ENCODE peak calls at places on chromosomes 12 and 14, in six cellular contexts. P is A549, O is IMR-90, V is neuronal stem cell, X is SJCRH30, I is psoas muscle. W is an unnamed sample.

GRCh38 chr12:121628037-121628436 is 1.7 kb downstream of the ORAI1 start:
- DNase-seq in P (no peak), O (no peak), V (no peak), X (no peak), I (no peak), W (no peak)

GRCh38 chr14:53663709-53664108 is 292.9 kb downstream of the BMP4 start:
- DNase-seq in P (peak; percentile 6), O (peak; percentile 9), V (peak; percentile 8), X (peak; percentile 77), I (peak; percentile 47), W (no peak)

GRCh38 chr12:124523071-124523470 is 44.3 kb downstream of the NCOR2 start:
- DNase-seq in P (no peak), O (no peak), V (no peak), X (no peak), I (peak; percentile 70), W (no peak)

GRCh38 chr12:40727774-40728483 is 35.7 kb downstream of the CNTN1 start:
- DNase-seq in P (peak; percentile 63), O (no peak), V (no peak), X (peak; percentile 52), I (no peak), W (no peak)

GRCh38 chr12:70604662-70605061 is 32.6 kb downstream of the PTPRB start:
- DNase-seq in P (no peak), O (no peak), V (no peak), X (no peak), I (no peak), W (no peak)

GRCh38 chr14:26730929-26731618 is 133.2 kb upstream of the NOVA1 start:
- DNase-seq in P (no peak), O (peak; percentile 3), V (peak; percentile 14), X (peak; percentile 36), I (peak; percentile 33), W (peak; percentile 27)

GRCh38 chr12:32804301-32804700 is 48.6 kb upstream of the YARS2 start:
- DNase-seq in P (no peak), O (no peak), V (no peak), X (no peak), I (no peak), W (no peak)

GRCh38 chr12:50065726-50066310 is 8.4 kb downstream of the ASIC1 start:
- DNase-seq in P (no peak), O (peak; percentile 34), V (no peak), X (no peak), I (no peak), W (no peak)

GRCh38 chr14:63563370-63564026 is 20.3 kb upstream of the PPP2R5E start:
- DNase-seq in P (no peak), O (peak; percentile 30), V (no peak), X (no peak), I (no peak), W (no peak)

GRCh38 chr12:99619389-99620158 is 28.0 kb upstream of the GARIN6 start:
- DNase-seq in P (no peak), O (peak; percentile 4), V (peak; percentile 18), X (peak; percentile 18), I (no peak), W (no peak)
- H3K9me3 ChIP-seq in P (peaks cover 24% of the 10 kb centered on the region), O (peaks cover 16% of the 10 kb centered on the region), V (peaks cover 5% of the 10 kb centered on the region), X (no peaks in the 10 kb centered on the region), I (peaks cover 6% of the 10 kb centered on the region), W (peaks cover 4% of the 10 kb centered on the region)

GRCh38 chr12:95073698-95074520 is 491 bp upstream of the NR2C1 start:
- DNase-seq in P (no peak), O (no peak), V (no peak), X (no peak), I (no peak), W (no peak)
- H3K4me3 ChIP-seq in P (peak overlapping the region; percentile 85), O (peak overlapping the region; percentile 98), V (peak overlapping the region; percentile 72), X (peak overlapping the region; percentile 92), I (peak overlapping the region; percentile 99), W (no peak overlapping the region)

GRCh38 chr14:106507354-106507753 is 981.0 kb downstream of the TMEM121 start:
- DNase-seq in P (no peak), O (no peak), V (no peak), X (no peak), I (no peak), W (no peak)
- H3K9me3 ChIP-seq in P (no peaks in the 10 kb centered on the region), O (peaks cover 26% of the 10 kb centered on the region), V (peaks cover 46% of the 10 kb centered on the region), X (no peaks in the 10 kb centered on the region), I (no peaks in the 10 kb centered on the region), W (no peaks in the 10 kb centered on the region)

DNA sequence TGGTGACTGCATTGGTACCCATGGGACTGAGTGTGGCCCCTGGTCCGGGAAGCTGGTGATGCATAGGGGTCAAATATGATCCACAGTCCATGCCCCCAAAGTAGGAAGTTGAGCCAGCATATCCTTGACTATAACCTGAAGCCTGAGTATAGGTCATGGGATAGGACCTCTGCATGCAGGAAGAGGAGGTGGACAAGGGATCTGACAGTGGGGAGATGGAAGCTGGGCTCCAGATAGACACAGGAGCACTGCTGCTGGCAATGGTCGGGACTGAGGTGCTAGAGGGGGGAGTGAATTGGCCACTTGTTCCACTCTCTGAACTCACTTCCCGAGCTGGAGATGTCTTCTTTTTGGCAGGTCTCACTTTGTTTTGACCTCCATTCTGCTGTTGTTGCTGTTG is 8.4 kb downstream of the OTX2 start:
- DNase-seq in P (no peak), O (no peak), V (no peak), X (no peak), I (no peak), W (no peak)
- H3K4me3 ChIP-seq in P (no peak overlapping the region), O (no peak overlapping the region), V (no peak overlapping the region), X (no peak overlapping the region), I (no peak overlapping the region), W (no peak overlapping the region)

DNA sequence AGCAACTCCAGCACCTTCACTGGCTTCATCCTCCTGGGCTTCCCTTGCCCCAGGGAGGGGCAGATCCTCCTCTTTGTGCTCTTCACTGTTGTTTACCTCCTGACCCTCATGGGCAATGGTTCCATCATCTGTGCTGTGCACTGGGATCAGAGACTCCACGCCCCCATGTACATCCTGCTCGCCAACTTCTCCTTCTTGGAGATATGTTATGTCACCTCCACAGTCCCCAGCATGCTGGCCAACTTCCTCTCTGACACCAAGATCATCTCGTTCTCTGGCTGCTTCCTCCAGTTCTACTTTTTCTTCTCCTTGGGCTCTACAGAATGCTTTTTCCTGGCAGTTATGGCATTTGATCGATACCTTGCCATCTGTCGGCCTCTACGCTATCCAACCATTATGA is 6.8 kb downstream of the OR11G2 start:
- DNase-seq in P (no peak), O (no peak), V (no peak), X (no peak), I (no peak), W (no peak)
- H3K9me3 ChIP-seq in P (no peaks in the 10 kb centered on the region), O (peaks cover 5% of the 10 kb centered on the region), V (peaks cover 21% of the 10 kb centered on the region), X (no peaks in the 10 kb centered on the region), I (no peaks in the 10 kb centered on the region), W (no peaks in the 10 kb centered on the region)

GRCh38 chr14:22895402-22895801 is 12.4 kb downstream of the REM2 start:
- DNase-seq in P (no peak), O (no peak), V (no peak), X (no peak), I (no peak), W (no peak)

GRCh38 chr14:22896760-22897159 is 13.7 kb downstream of the REM2 start:
- DNase-seq in P (no peak), O (no peak), V (no peak), X (no peak), I (no peak), W (no peak)

GRCh38 chr14:22898302-22898894 is 15.4 kb downstream of the REM2 start:
- DNase-seq in P (no peak), O (peak; percentile 88), V (no peak), X (no peak), I (no peak), W (peak; percentile 51)

GRCh38 chr14:22896351-22896750 is 13.3 kb downstream of the REM2 start:
- DNase-seq in P (no peak), O (no peak), V (no peak), X (no peak), I (no peak), W (no peak)

DNA sequence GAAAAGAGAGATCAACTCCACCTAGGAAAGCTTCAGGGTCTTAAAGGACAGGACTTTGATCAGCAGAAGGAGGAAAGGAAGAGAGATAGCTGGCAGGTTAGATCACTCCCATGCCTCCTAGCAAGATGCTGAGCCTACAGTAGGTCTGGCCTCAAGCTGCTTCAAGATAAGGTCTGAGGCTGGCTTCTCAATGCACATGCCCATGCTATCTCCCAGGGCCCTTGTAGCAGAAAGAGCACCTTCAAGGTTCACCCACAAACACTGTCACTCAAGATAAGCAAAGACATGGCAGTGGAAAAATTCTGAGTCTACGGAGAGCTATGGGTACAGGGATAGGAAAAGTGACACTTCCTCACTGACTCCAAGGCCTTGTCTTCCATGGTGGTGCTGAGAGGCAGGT is 14.3 kb downstream of the REM2 start:
- DNase-seq in P (no peak), O (no peak), V (no peak), X (no peak), I (no peak), W (no peak)
- H3K4me3 ChIP-seq in P (no peak overlapping the region), O (no peak overlapping the region), V (no peak overlapping the region), X (no peak overlapping the region), I (no peak overlapping the region), W (no peak overlapping the region)

GRCh38 chr12:98297557-98297956 is 217.8 kb upstream of the TMPO start:
- DNase-seq in P (no peak), O (no peak), V (no peak), X (no peak), I (no peak), W (no peak)

GRCh38 chr12:98291828-98292227 is 223.6 kb upstream of the TMPO start:
- DNase-seq in P (no peak), O (no peak), V (no peak), X (no peak), I (no peak), W (no peak)

GRCh38 chr12:98296462-98297079 is 218.8 kb upstream of the TMPO start:
- DNase-seq in P (no peak), O (no peak), V (peak; percentile 20), X (no peak), I (no peak), W (no peak)

GRCh38 chr12:98295681-98296080 is 219.7 kb upstream of the TMPO start:
- DNase-seq in P (no peak), O (no peak), V (no peak), X (no peak), I (no peak), W (no peak)

DNA sequence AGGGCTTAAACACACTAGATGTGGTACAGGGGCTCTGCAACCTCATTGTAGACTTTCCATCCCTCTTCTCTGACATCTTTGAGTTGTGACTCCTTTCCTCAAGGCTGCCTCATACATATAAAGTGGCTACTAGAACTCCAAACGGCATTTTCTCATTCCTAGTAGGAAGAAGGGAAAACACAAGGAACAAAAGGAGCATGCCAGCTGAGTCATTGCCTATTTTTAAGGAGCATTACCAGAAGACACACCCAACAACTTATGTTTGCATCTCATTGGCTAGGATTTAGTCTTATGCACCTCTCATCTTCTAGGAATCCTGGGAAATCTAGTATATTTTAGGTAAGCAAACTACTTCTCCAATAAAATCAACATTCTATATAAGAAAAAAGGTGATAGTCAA is 221.0 kb upstream of the TMPO start:
- DNase-seq in P (no peak), O (no peak), V (no peak), X (no peak), I (no peak), W (no peak)
- H3K9me3 ChIP-seq in P (no peaks in the 10 kb centered on the region), O (no peaks in the 10 kb centered on the region), V (no peaks in the 10 kb centered on the region), X (no peaks in the 10 kb centered on the region), I (no peaks in the 10 kb centered on the region), W (peaks cover 2% of the 10 kb centered on the region)

W was measured in aorta.